ENCODE peak calls at places on chromosomes 7 and 10, in seven cellular contexts. A is heart left ventricle, Q is pancreas, Y is tibial artery, G is HCT116, D is fibroblast of lung, O is IMR-90. V is an unnamed sample. For H3K27me3, the result is how much of the 10 kb centered on the place peaks cover.

GRCh38 chr10:77592946-77593636 is 44.5 kb downstream of the KCNMA1 start:
- DNase-seq in A (no peak), Q (no peak), Y (peak), G (peak), D (peak), O (peak), V (no peak)

GRCh38 chr10:119203006-119203405 is 4.4 kb upstream of the GRK5 start:
- DNase-seq in A (no peak), Q (no peak), Y (no peak), G (no peak), D (peak), O (peak), V (no peak)

GRCh38 chr10:110076559-110077318 is 69.0 kb downstream of the ADD3 start:
- DNase-seq in A (peak), Q (no peak), Y (peak), G (peak), D (peak), O (peak), V (peak)

GRCh38 chr7:149199234-149199990 is 4.1 kb downstream of the ZNF282 start:
- DNase-seq in A (no peak), Q (no peak), Y (no peak), G (no peak), D (peak), O (peak), V (no peak)

GRCh38 chr10:131626274-131626673 is 274.5 kb upstream of the PPP2R2D start:
- DNase-seq in A (no peak), Q (no peak), Y (no peak), G (no peak), D (no peak), O (no peak), V (no peak)

GRCh38 chr10:103451871-103452713 is at the start of gene CALHM2:
- DNase-seq in A (peak), Q (peak), Y (peak), G (no peak), D (peak), O (peak), V (peak)

GRCh38 chr7:101522021-101522420 is 107.1 kb downstream of the MYL10 start:
- DNase-seq in A (no peak), Q (no peak), Y (no peak), G (no peak), D (no peak), O (no peak), V (no peak)

GRCh38 chr10:5094265-5095205 is at the start of gene AKR1C3:
- DNase-seq in A (no peak), Q (no peak), Y (no peak), G (peak), D (peak), O (peak), V (no peak)

GRCh38 chr10:34528320-34528719 is 286.8 kb downstream of the PARD3 start:
- DNase-seq in A (no peak), Q (no peak), Y (no peak), G (peak), D (peak), O (peak), V (peak)

GRCh38 chr7:5997210-5997808 is 11.5 kb downstream of the PMS2 start:
- DNase-seq in A (peak), Q (no peak), Y (peak), G (no peak), D (peak), O (peak), V (no peak)

GRCh38 chr10:66931340-66931948 is 5.6 kb downstream of the LRRTM3 start:
- DNase-seq in A (no peak), Q (no peak), Y (no peak), G (peak), D (peak), O (peak), V (no peak)

GRCh38 chr10:17062009-17062408 is 67.6 kb downstream of the CUBN start:
- DNase-seq in A (no peak), Q (no peak), Y (no peak), G (peak), D (peak), O (peak), V (no peak)

GRCh38 chr10:91137822-91138221 is 82.6 kb upstream of the PCGF5 start:
- DNase-seq in A (no peak), Q (peak), Y (no peak), G (no peak), D (no peak), O (no peak), V (no peak)

GRCh38 chr7:74097937-74098614 is 14.5 kb downstream of the LIMK1 start:
- DNase-seq in A (no peak), Q (no peak), Y (peak), G (no peak), D (peak), O (peak), V (peak)

GRCh38 chr7:156947120-156947843 is 2.2 kb upstream of the NOM1 start:
- DNase-seq in A (no peak), Q (no peak), Y (no peak), G (no peak), D (no peak), O (no peak), V (no peak)

GRCh38 chr7:156944876-156945275 is 4.6 kb upstream of the NOM1 start:
- DNase-seq in A (no peak), Q (no peak), Y (no peak), G (no peak), D (no peak), O (no peak), V (no peak)

GRCh38 chr7:156948361-156948760 is 1.2 kb upstream of the NOM1 start:
- DNase-seq in A (no peak), Q (no peak), Y (no peak), G (no peak), D (no peak), O (no peak), V (no peak)

GRCh38 chr7:156950381-156950858 is 908 bp downstream of the NOM1 start:
- DNase-seq in A (no peak), Q (no peak), Y (no peak), G (no peak), D (peak), O (peak), V (no peak)

GRCh38 chr7:156949541-156950380 is at the start of gene NOM1:
- DNase-seq in A (peak), Q (peak), Y (peak), G (peak), D (peak), O (peak), V (peak)
- TF ChIP-seq CTCF in A (peak), Q (peak), Y (peak), G (peak), D (peak), O (peak), V (peak)

DNA sequence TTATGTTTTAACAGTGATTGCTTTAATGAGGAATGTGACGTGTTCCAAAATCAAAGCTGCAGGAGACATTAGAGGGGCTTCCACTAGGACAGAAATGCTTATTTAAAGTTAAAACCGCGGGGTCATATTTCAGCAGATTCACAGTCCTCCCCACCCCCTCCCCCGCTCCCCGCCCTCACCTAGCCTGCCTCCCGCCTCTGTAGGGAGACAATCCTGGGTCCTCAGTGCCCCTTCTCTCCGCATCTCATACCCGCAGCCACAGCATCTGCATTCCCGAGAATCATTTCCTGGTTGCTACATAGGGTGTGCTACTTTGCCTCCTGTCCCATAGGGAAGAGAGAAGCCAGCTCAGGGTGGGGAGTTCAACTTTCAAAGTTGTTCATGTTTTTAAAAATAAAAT is 3.1 kb upstream of the DRGX start:
- DNase-seq in A (no peak), Q (no peak), Y (no peak), G (no peak), D (no peak), O (no peak), V (no peak)
- H3K27me3 ChIP-seq in A (half or more), Q (under half), Y (under half), G (under half), D (half or more), O (half or more), V (half or more)

GRCh38 chr7:93231799-93232672 is at the start of gene VPS50:
- DNase-seq in A (peak), Q (peak), Y (peak), G (peak), D (peak), O (peak), V (peak)
- H3K27ac ChIP-seq in A (peak), Q (peak), Y (peak), G (peak), D (peak), O (peak), V (peak)

DNA sequence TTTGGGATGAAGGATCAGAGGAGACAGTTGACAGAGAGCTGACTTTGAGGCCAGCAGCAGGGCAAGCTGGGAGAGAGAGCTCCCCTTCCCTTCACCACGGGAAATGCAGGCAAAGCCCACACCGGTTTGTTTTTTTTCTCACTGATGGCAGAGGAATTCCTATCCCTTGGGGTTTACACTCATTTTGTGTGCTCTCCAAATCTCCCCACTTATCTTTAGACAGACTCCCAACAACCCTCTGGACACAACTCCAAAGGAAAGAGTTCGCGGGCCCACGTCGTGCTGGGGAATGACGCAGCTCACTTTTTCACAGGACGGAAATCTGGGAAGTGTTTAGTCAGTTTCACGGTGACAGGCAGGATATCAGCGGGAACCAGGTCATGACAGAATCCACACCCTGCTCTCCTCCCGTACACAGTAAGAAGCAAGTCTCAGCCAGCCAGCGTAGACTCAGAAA is 68.3 kb upstream of the FAM171A1 start:
- DNase-seq in A (peak), Q (no peak), Y (peak), G (no peak), D (peak), O (peak), V (no peak)
- TF ChIP-seq CTCF in A (no peak), Q (no peak), Y (peak), G (peak), D (peak), O (peak), V (no peak)

DNA sequence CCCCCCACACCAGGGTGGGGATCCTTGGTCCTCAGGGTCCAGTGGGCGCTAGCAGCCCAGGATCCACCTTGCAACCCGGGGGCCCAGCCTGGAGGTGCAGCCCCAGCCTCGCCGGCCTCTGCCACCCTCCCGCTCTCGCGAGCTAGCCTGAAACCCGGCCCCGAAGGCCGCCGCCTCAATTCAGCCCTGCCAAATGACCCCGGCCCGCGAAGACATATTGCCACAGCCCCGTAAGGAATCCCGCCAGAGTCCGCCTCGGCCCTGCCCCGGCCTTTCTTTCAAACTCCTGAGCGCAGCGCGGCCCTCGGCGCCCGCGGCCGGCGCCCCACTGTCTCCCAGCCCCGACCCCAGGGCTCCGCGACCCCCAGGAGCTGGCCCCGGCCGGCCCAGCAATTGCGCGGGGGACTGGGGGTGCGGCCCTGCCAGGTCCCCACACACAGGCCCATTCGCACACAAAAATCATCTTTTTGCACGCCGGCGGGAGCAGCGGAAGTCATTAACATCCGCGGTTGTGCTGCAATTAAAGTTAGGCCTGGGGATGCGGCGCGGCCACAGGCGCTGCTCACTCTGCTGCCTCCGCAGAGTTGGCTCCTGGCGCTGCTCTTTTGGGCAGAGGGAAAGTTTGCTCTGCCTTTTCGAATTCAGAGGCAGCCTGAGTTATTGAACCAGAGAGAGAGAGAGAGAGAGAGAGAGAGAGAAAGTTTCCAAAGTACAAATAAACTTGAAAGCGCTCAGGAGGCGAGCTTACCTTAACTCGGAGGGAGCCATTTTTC is 4.0 kb downstream of the HOXA5 start:
- DNase-seq in A (no peak), Q (no peak), Y (no peak), G (no peak), D (no peak), O (no peak), V (peak)
- H3K27me3 ChIP-seq in A (half or more), Q (under half), Y (under half), G (under half), D (under half), O (under half), V (under half)

DNA sequence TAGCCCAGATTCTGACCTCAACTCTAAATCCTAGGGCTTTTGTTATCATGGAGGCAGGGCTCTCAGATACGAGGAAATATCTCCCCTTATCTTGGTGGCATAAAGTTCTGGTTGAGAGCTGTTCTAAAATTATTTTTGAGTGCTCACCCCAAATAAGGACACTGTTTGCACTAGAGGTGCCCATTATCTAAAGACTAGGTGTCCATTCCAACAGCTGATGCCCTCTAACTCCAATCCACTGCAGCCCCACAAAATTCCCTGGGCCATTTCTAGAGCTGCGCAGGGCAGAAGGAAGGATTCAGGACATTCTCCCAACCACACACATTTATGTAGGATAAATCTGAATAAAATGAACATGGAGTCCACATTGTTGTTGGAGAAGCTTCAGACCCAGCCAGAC is 301.9 kb downstream of the FGFR2 start:
- DNase-seq in A (no peak), Q (no peak), Y (no peak), G (no peak), D (no peak), O (no peak), V (no peak)
- H3K27ac ChIP-seq in A (no peak), Q (no peak), Y (no peak), G (no peak), D (no peak), O (no peak), V (no peak)

GRCh38 chr10:19815478-19816419 is 483 bp upstream of the PLXDC2 start:
- DNase-seq in A (peak), Q (peak), Y (peak), G (no peak), D (peak), O (peak), V (peak)
- TF ChIP-seq CTCF in A (no peak), Q (no peak), Y (no peak), G (no peak), D (no peak), O (no peak), V (no peak)

GRCh38 chr7:26155531-26156375 is 3.8 kb downstream of the NFE2L3 start:
- DNase-seq in A (no peak), Q (no peak), Y (no peak), G (no peak), D (peak), O (peak), V (peak)
- H3K27me3 ChIP-seq in A (under half), Q (under half), Y (under half), G (under half), D (under half), O (under half), V (under half)

GRCh38 chr7:29748286-29749099 is 57.8 kb upstream of the WIPF3 start:
- DNase-seq in A (no peak), Q (no peak), Y (no peak), G (peak), D (peak), O (peak), V (no peak)
- H3K27ac ChIP-seq in A (no peak), Q (no peak), Y (no peak), G (no peak), D (no peak), O (no peak), V (no peak)

GRCh38 chr10:101892782-101893391 is 49.3 kb upstream of the KCNIP2 start:
- DNase-seq in A (no peak), Q (no peak), Y (no peak), G (no peak), D (peak), O (peak), V (no peak)

GRCh38 chr10:101893510-101894120 is 50.0 kb upstream of the KCNIP2 start:
- DNase-seq in A (no peak), Q (no peak), Y (no peak), G (no peak), D (no peak), O (no peak), V (no peak)

GRCh38 chr10:101894742-101895141 is 51.1 kb upstream of the KCNIP2 start:
- DNase-seq in A (peak), Q (no peak), Y (no peak), G (no peak), D (no peak), O (peak), V (no peak)

GRCh38 chr10:101895781-101896180 is 52.2 kb upstream of the KCNIP2 start:
- DNase-seq in A (no peak), Q (no peak), Y (no peak), G (no peak), D (no peak), O (no peak), V (no peak)

GRCh38 chr10:101894266-101894665 is 50.7 kb upstream of the KCNIP2 start:
- DNase-seq in A (no peak), Q (no peak), Y (no peak), G (no peak), D (no peak), O (no peak), V (no peak)
- TF ChIP-seq CTCF in A (no peak), Q (no peak), Y (no peak), G (no peak), D (no peak), O (no peak), V (no peak)

V was measured in upper lobe of left lung.